ENCODE peak calls at places on chromosomes 6 and 20, in four cellular contexts. C is A549, B is K562, F is HepG2. U is an unnamed sample.

GRCh38 chr6:9254251-9254650 is 818.9 kb upstream of the SLC35B3 start:
- DNase-seq in C (no peak), B (no peak), F (no peak), U (no peak)

GRCh38 chr6:3380344-3381232 is 76.3 kb downstream of the SLC22A23 start:
- DNase-seq in C (no peak), B (no peak), F (peak), U (no peak)

GRCh38 chr6:11645016-11645415 is 107.5 kb downstream of the TMEM170B start:
- DNase-seq in C (no peak), B (no peak), F (no peak), U (no peak)

GRCh38 chr6:26012061-26012460 is 49.5 kb downstream of the TRIM38 start:
- DNase-seq in C (no peak), B (no peak), F (no peak), U (no peak)

GRCh38 chr20:50690979-50691584 is at the start of gene RIPOR3:
- DNase-seq in C (no peak), B (peak), F (no peak), U (peak)

GRCh38 chr20:15061955-15062354 is 724.5 kb upstream of the FLRT3 start:
- DNase-seq in C (no peak), B (no peak), F (peak), U (no peak)

GRCh38 chr6:4372866-4373265 is 237.5 kb upstream of the ECI2 start:
- DNase-seq in C (no peak), B (no peak), F (no peak), U (no peak)

GRCh38 chr6:149473080-149474052 is 11.4 kb downstream of the ZC3H12D start:
- DNase-seq in C (peak), B (no peak), F (peak), U (no peak)

GRCh38 chr6:160238786-160239751 is 19.6 kb downstream of the SLC22A2 start:
- DNase-seq in C (no peak), B (no peak), F (no peak), U (no peak)

GRCh38 chr6:39731565-39731964 is 6.4 kb upstream of the KIF6 start:
- DNase-seq in C (no peak), B (peak), F (no peak), U (peak)

GRCh38 chr6:776394-777041 is 83.6 kb upstream of the EXOC2 start:
- DNase-seq in C (no peak), B (no peak), F (no peak), U (no peak)

GRCh38 chr6:81787313-81788068 is 35.0 kb upstream of the TENT5A start:
- DNase-seq in C (peak), B (no peak), F (peak), U (no peak)

GRCh38 chr6:74720923-74721322 is 484.9 kb downstream of the COL12A1 start:
- DNase-seq in C (no peak), B (no peak), F (no peak), U (no peak)

GRCh38 chr6:42937548-42938427 is 8.5 kb downstream of the CNPY3 start:
- DNase-seq in C (no peak), B (no peak), F (no peak), U (no peak)

GRCh38 chr6:67666177-67666964 is 968.7 kb upstream of the ADGRB3 start:
- DNase-seq in C (no peak), B (no peak), F (no peak), U (no peak)

GRCh38 chr6:110368268-110368667 is 10.1 kb upstream of the METTL24 start:
- DNase-seq in C (no peak), B (no peak), F (no peak), U (no peak)

GRCh38 chr20:10721112-10721896 is 47.5 kb upstream of the JAG1 start:
- DNase-seq in C (no peak), B (no peak), F (no peak), U (no peak)

GRCh38 chr6:47419621-47420020 is 58.0 kb upstream of the CD2AP start:
- DNase-seq in C (no peak), B (no peak), F (peak), U (no peak)

GRCh38 chr6:35023091-35023490 is 118.0 kb downstream of the TCP11 start:
- DNase-seq in C (no peak), B (no peak), F (no peak), U (no peak)

GRCh38 chr20:19552144-19552895 is 205.7 kb upstream of the RIN2 start:
- DNase-seq in C (peak), B (no peak), F (peak), U (peak)

GRCh38 chr20:51019598-51020592 is 3.0 kb downstream of the KCNG1 start:
- DNase-seq in C (no peak), B (no peak), F (no peak), U (no peak)

GRCh38 chr20:25017257-25017803 is 24.8 kb upstream of the APMAP start:
- DNase-seq in C (no peak), B (no peak), F (peak), U (peak)

GRCh38 chr6:51541847-51542246 is 545.6 kb downstream of the PKHD1 start:
- DNase-seq in C (no peak), B (no peak), F (no peak), U (no peak)

GRCh38 chr6:126188271-126188909 is 151.5 kb upstream of the CENPW start:
- DNase-seq in C (no peak), B (no peak), F (peak), U (no peak)
- TF ChIP-seq HMGXB4 in C (no peak), B (no peak), F (no peak), U (no peak)

GRCh38 chr6:111566873-111567517 is 38.7 kb downstream of the TRAF3IP2 start:
- DNase-seq in C (no peak), B (no peak), F (no peak), U (no peak)
- TF ChIP-seq HMGXB4 in C (no peak), B (no peak), F (no peak), U (no peak)

GRCh38 chr6:121993362-121993761 is 406.1 kb upstream of the HSF2 start:
- DNase-seq in C (no peak), B (no peak), F (no peak), U (no peak)

GRCh38 chr6:121999458-122000065 is 399.9 kb upstream of the HSF2 start:
- DNase-seq in C (no peak), B (no peak), F (no peak), U (no peak)

GRCh38 chr6:121994936-121995335 is 404.5 kb upstream of the HSF2 start:
- DNase-seq in C (no peak), B (no peak), F (no peak), U (no peak)

GRCh38 chr6:121998631-121999030 is 400.8 kb upstream of the HSF2 start:
- DNase-seq in C (no peak), B (no peak), F (no peak), U (no peak)
- TF ChIP-seq HMGXB4 in C (no peak), B (no peak), F (no peak), U (no peak)

GRCh38 chr6:126696921-126697693 is 357.2 kb downstream of the CENPW start:
- DNase-seq in C (no peak), B (no peak), F (no peak), U (no peak)
- TF ChIP-seq HMGXB4 in C (no peak), B (no peak), F (no peak), U (no peak)

GRCh38 chr6:137231895-137232294 is 12.7 kb upstream of the IFNGR1 start:
- DNase-seq in C (no peak), B (no peak), F (no peak), U (no peak)

GRCh38 chr6:137235686-137236085 is 16.5 kb upstream of the IFNGR1 start:
- DNase-seq in C (no peak), B (no peak), F (no peak), U (no peak)

GRCh38 chr6:137231156-137231555 is 12.0 kb upstream of the IFNGR1 start:
- DNase-seq in C (no peak), B (no peak), F (no peak), U (no peak)

GRCh38 chr6:137234505-137234863 is 15.3 kb upstream of the IFNGR1 start:
- DNase-seq in C (no peak), B (no peak), F (no peak), U (no peak)

GRCh38 chr6:137233561-137234504 is 14.6 kb upstream of the IFNGR1 start:
- DNase-seq in C (peak), B (peak), F (peak), U (no peak)
- TF ChIP-seq HMGXB4 in C (no peak), B (no peak), F (no peak), U (no peak)

GRCh38 chr20:46601603-46602122 is 49.6 kb downstream of the SLC13A3 start:
- DNase-seq in C (no peak), B (no peak), F (no peak), U (no peak)
- TF ChIP-seq HMGXB4 in C (no peak), B (no peak), F (no peak), U (no peak)

GRCh38 chr6:109255946-109256628 is 126.2 kb downstream of the CD164 start:
- DNase-seq in C (no peak), B (no peak), F (no peak), U (no peak)
- TF ChIP-seq HMGXB4 in C (no peak), B (no peak), F (no peak), U (no peak)

U was measured in WTC11.